ENCODE peak calls at places on chromosomes 7 and 10, in four cellular contexts. One of them, this sample, is unnamed.

GRCh38 chr10:95242581-95243317 is 48.1 kb downstream of the PDLIM1 start:
- DNase-seq in HFF-Myc: no peak
- DNase-seq in ovary: no peak
- DNase-seq in brain microvascular endothelial cell: no peak
- DNase-seq in this sample: no peak

GRCh38 chr10:2978111-2978510 is 89.2 kb upstream of the PFKP start:
- DNase-seq in brain microvascular endothelial cell: no peak
- DNase-seq in HFF-Myc: no peak
- DNase-seq in ovary: no peak
- DNase-seq in this sample: peak

GRCh38 chr10:119693262-119693957 is 32.4 kb upstream of the INPP5F start:
- DNase-seq in ovary: no peak
- DNase-seq in brain microvascular endothelial cell: no peak
- DNase-seq in HFF-Myc: no peak
- DNase-seq in this sample: peak

GRCh38 chr7:832292-832967 is at the start of gene SUN1:
- DNase-seq in HFF-Myc: no peak
- DNase-seq in brain microvascular endothelial cell: peak
- DNase-seq in ovary: no peak
- DNase-seq in this sample: peak

GRCh38 chr7:26156454-26157365 is 4.7 kb downstream of the NFE2L3 start:
- DNase-seq in brain microvascular endothelial cell: peak
- DNase-seq in HFF-Myc: peak
- DNase-seq in ovary: no peak
- DNase-seq in this sample: peak

GRCh38 chr10:6239213-6239991 is 36.7 kb downstream of the PFKFB3 start:
- DNase-seq in ovary: no peak
- DNase-seq in HFF-Myc: peak
- DNase-seq in brain microvascular endothelial cell: peak
- DNase-seq in this sample: peak

GRCh38 chr7:110852156-110852858 is 238.6 kb upstream of the LRRN3 start:
- DNase-seq in HFF-Myc: no peak
- DNase-seq in brain microvascular endothelial cell: no peak
- DNase-seq in ovary: no peak
- DNase-seq in this sample: no peak

GRCh38 chr7:24573008-24573553 is at the start of gene PALS2:
- DNase-seq in HFF-Myc: no peak
- DNase-seq in brain microvascular endothelial cell: peak
- DNase-seq in ovary: peak
- DNase-seq in this sample: no peak

GRCh38 chr7:149462101-149462520 is 1.2 kb upstream of the ZNF777 start:
- DNase-seq in HFF-Myc: no peak
- DNase-seq in brain microvascular endothelial cell: no peak
- DNase-seq in ovary: no peak
- DNase-seq in this sample: no peak

GRCh38 chr7:149253665-149254064 is 8.3 kb upstream of the ZNF783 start:
- DNase-seq in HFF-Myc: no peak
- DNase-seq in ovary: no peak
- DNase-seq in brain microvascular endothelial cell: no peak
- DNase-seq in this sample: no peak

GRCh38 chr10:42952358-42952757 is 124.5 kb upstream of the RET start:
- DNase-seq in HFF-Myc: no peak
- DNase-seq in ovary: no peak
- DNase-seq in brain microvascular endothelial cell: no peak
- DNase-seq in this sample: no peak

GRCh38 chr7:143321734-143322133 is 5.8 kb downstream of the CLCN1 start:
- DNase-seq in HFF-Myc: no peak
- DNase-seq in ovary: no peak
- DNase-seq in brain microvascular endothelial cell: no peak
- DNase-seq in this sample: no peak

GRCh38 chr10:46216836-46217748 is 69.7 kb upstream of the ANTXRL start:
- DNase-seq in brain microvascular endothelial cell: no peak
- DNase-seq in ovary: no peak
- DNase-seq in HFF-Myc: no peak
- DNase-seq in this sample: no peak

GRCh38 chr10:12195281-12195602 is 449 bp downstream of the NUDT5 start:
- DNase-seq in brain microvascular endothelial cell: no peak
- DNase-seq in HFF-Myc: no peak
- DNase-seq in ovary: no peak
- DNase-seq in this sample: no peak

GRCh38 chr7:156984209-156984891 is 26.1 kb downstream of the MNX1 start:
- DNase-seq in HFF-Myc: peak
- DNase-seq in ovary: no peak
- DNase-seq in brain microvascular endothelial cell: no peak
- DNase-seq in this sample: no peak

GRCh38 chr7:70530191-70530590 is 601.8 kb upstream of the GALNT17 start:
- DNase-seq in ovary: no peak
- DNase-seq in brain microvascular endothelial cell: no peak
- DNase-seq in HFF-Myc: no peak
- DNase-seq in this sample: peak

GRCh38 chr10:66252986-66253385 is 672.9 kb upstream of the LRRTM3 start:
- DNase-seq in brain microvascular endothelial cell: no peak
- DNase-seq in HFF-Myc: no peak
- DNase-seq in ovary: no peak
- DNase-seq in this sample: no peak

GRCh38 chr10:93745411-93746065 is 12.2 kb upstream of the LGI1 start:
- DNase-seq in brain microvascular endothelial cell: no peak
- DNase-seq in HFF-Myc: no peak
- DNase-seq in ovary: no peak
- DNase-seq in this sample: no peak

GRCh38 chr7:111918461-111918860 is 287.7 kb downstream of the DOCK4 start:
- DNase-seq in HFF-Myc: no peak
- DNase-seq in brain microvascular endothelial cell: no peak
- DNase-seq in ovary: no peak
- DNase-seq in this sample: no peak

GRCh38 chr7:107321611-107322010 is 148.2 kb upstream of the GPR22 start:
- DNase-seq in brain microvascular endothelial cell: no peak
- DNase-seq in HFF-Myc: no peak
- DNase-seq in ovary: no peak
- DNase-seq in this sample: no peak

GRCh38 chr10:131874991-131875451 is 25.8 kb upstream of the PPP2R2D start:
- DNase-seq in brain microvascular endothelial cell: peak
- DNase-seq in ovary: peak
- DNase-seq in HFF-Myc: peak
- DNase-seq in this sample: peak

GRCh38 chr7:84654287-84654686 is 459.7 kb upstream of the SEMA3A start:
- DNase-seq in ovary: no peak
- DNase-seq in HFF-Myc: no peak
- DNase-seq in brain microvascular endothelial cell: no peak
- DNase-seq in this sample: no peak

GRCh38 chr7:108452707-108453106 is 3.5 kb downstream of the NRCAM start:
- DNase-seq in ovary: no peak
- DNase-seq in HFF-Myc: no peak
- DNase-seq in brain microvascular endothelial cell: peak
- DNase-seq in this sample: no peak

GRCh38 chr7:34823650-34824258 is 165.7 kb downstream of the NPSR1 start:
- DNase-seq in brain microvascular endothelial cell: peak
- DNase-seq in HFF-Myc: no peak
- DNase-seq in ovary: no peak
- DNase-seq in this sample: no peak

GRCh38 chr10:130244928-130245495 is 108.8 kb downstream of the GLRX3 start:
- DNase-seq in HFF-Myc: no peak
- DNase-seq in ovary: no peak
- DNase-seq in brain microvascular endothelial cell: no peak
- DNase-seq in this sample: no peak

GRCh38 chr10:85060944-85061343 is 732.6 kb downstream of the CCSER2 start:
- DNase-seq in brain microvascular endothelial cell: no peak
- DNase-seq in HFF-Myc: no peak
- DNase-seq in ovary: no peak
- DNase-seq in this sample: no peak

GRCh38 chr10:97485647-97486281 is 12.5 kb downstream of the MMS19 start:
- DNase-seq in ovary: no peak
- DNase-seq in HFF-Myc: no peak
- DNase-seq in brain microvascular endothelial cell: no peak
- DNase-seq in this sample: no peak

GRCh38 chr7:64098-64521 is 128.3 kb upstream of the FAM20C start:
- DNase-seq in ovary: peak
- DNase-seq in brain microvascular endothelial cell: peak
- DNase-seq in HFF-Myc: no peak
- DNase-seq in this sample: peak

GRCh38 chr7:74165867-74166593 is 8.1 kb upstream of the EIF4H start:
- DNase-seq in HFF-Myc: no peak
- DNase-seq in brain microvascular endothelial cell: no peak
- DNase-seq in ovary: no peak
- DNase-seq in this sample: no peak

GRCh38 chr7:74164985-74165456 is 9.1 kb upstream of the EIF4H start:
- DNase-seq in brain microvascular endothelial cell: no peak
- DNase-seq in HFF-Myc: no peak
- DNase-seq in ovary: peak
- DNase-seq in this sample: no peak
- TF ChIP-seq CTCF in brain microvascular endothelial cell: peak
- TF ChIP-seq CTCF in HFF-Myc: peak
- TF ChIP-seq CTCF in ovary: peak
- TF ChIP-seq CTCF in this sample: peak

DNA sequence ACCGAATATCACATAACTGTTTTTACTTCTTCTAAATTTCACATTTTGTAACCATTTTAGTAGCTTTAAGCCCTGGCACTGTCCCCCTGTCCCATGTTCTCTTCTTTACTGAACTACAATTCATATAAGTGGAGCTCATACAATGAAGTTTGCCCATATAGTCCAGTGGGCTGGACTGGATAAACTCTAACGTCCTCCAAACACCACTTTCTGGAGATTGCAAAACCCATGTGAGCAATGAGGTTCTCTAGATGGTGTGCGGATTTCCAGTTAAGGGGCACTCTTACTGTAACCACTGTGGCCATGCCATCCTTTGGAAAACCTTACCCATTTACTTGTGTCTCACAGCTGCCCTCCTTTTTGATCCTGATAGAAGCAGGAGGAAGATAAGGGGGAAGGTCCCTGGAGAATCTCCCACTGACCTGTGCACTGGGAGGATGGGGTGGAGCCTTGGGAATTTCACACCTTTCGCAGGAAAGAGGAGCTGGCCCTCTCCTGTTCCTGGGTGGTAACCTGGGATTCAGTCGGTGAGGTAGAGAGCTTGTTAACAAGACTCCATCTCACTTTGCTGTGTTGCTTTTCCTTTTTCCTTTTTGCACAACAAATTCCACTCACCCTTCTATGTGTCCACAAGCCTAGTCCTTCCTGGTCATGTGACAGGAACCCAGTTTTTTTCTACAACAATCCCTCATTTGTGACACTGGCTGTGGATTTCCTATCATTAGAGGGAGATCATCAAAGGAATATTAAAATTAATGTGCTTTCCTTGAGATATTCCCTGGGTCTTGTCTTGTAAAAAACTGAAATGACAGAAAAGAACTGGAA is 120.7 kb downstream of the ARID5B start:
- DNase-seq in brain microvascular endothelial cell: no peak
- DNase-seq in ovary: no peak
- DNase-seq in HFF-Myc: no peak
- DNase-seq in this sample: no peak
- H3K4me3 ChIP-seq in brain microvascular endothelial cell: no peak
- H3K4me3 ChIP-seq in ovary: no peak
- H3K4me3 ChIP-seq in HFF-Myc: no peak
- H3K4me3 ChIP-seq in this sample: no peak

GRCh38 chr7:19011212-19011611 is 106.2 kb downstream of the TWIST1 start:
- DNase-seq in ovary: no peak
- DNase-seq in brain microvascular endothelial cell: peak
- DNase-seq in HFF-Myc: no peak
- DNase-seq in this sample: no peak
- TF ChIP-seq CTCF in ovary: no peak
- TF ChIP-seq CTCF in brain microvascular endothelial cell: no peak
- TF ChIP-seq CTCF in HFF-Myc: no peak
- TF ChIP-seq CTCF in this sample: no peak

DNA sequence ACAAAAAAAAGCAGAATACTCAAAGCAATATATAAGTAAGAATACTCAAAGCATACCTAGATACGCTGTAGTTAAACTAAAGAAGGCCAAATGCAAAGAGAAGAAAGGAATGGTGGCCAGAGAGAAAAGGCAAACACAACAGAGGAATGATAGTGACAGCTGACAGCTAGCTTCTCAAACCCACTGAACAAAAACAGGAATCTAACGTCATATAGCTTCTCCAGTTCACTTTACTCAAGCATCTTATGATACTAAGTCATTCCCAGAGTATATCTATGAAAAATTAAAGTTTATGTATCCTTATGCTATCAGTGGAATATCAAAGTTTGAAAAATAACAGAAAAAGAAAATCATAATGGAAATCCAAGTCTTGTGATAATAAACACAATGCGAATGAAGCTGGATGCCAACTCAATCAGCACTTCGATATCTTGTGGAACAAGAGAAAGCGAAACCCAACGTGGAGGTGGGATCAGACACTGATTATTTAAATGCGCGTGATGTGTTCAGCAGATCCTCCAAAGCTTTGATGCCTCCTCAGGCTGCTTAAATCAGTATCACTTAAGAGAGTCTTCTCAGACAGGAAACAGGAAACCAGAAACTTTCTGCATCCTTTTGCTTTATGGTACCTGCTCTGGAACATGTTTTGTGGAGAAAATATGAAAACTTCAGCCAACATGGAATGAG is 102.8 kb downstream of the PIP4K2A start:
- DNase-seq in HFF-Myc: no peak
- DNase-seq in brain microvascular endothelial cell: no peak
- DNase-seq in ovary: no peak
- DNase-seq in this sample: no peak
- H3K4me3 ChIP-seq in HFF-Myc: no peak
- H3K4me3 ChIP-seq in brain microvascular endothelial cell: no peak
- H3K4me3 ChIP-seq in ovary: no peak
- H3K4me3 ChIP-seq in this sample: no peak

GRCh38 chr10:49379596-49380410 is 16.1 kb downstream of the DRGX start:
- DNase-seq in brain microvascular endothelial cell: no peak
- DNase-seq in ovary: no peak
- DNase-seq in HFF-Myc: no peak
- DNase-seq in this sample: no peak
- TF ChIP-seq CTCF in brain microvascular endothelial cell: peak
- TF ChIP-seq CTCF in ovary: no peak
- TF ChIP-seq CTCF in HFF-Myc: peak
- TF ChIP-seq CTCF in this sample: peak

GRCh38 chr7:158367634-158367982 is 220.0 kb downstream of the PTPRN2 start:
- DNase-seq in brain microvascular endothelial cell: no peak
- DNase-seq in ovary: no peak
- DNase-seq in HFF-Myc: no peak
- DNase-seq in this sample: no peak

GRCh38 chr7:158366346-158366745 is 221.3 kb downstream of the PTPRN2 start:
- DNase-seq in ovary: no peak
- DNase-seq in HFF-Myc: no peak
- DNase-seq in brain microvascular endothelial cell: no peak
- DNase-seq in this sample: no peak

GRCh38 chr7:158368449-158368848 is 219.2 kb downstream of the PTPRN2 start:
- DNase-seq in brain microvascular endothelial cell: no peak
- DNase-seq in HFF-Myc: no peak
- DNase-seq in ovary: no peak
- DNase-seq in this sample: no peak

GRCh38 chr7:158365332-158365731 is 222.3 kb downstream of the PTPRN2 start:
- DNase-seq in brain microvascular endothelial cell: no peak
- DNase-seq in HFF-Myc: no peak
- DNase-seq in ovary: no peak
- DNase-seq in this sample: no peak

GRCh38 chr7:158366916-158367633 is 220.5 kb downstream of the PTPRN2 start:
- DNase-seq in ovary: no peak
- DNase-seq in brain microvascular endothelial cell: no peak
- DNase-seq in HFF-Myc: no peak
- DNase-seq in this sample: no peak
- H3K4me3 ChIP-seq in ovary: no peak
- H3K4me3 ChIP-seq in brain microvascular endothelial cell: no peak
- H3K4me3 ChIP-seq in HFF-Myc: no peak
- H3K4me3 ChIP-seq in this sample: no peak

This sample was measured in astrocyte of the cerebellum.